ENCODE peak calls at places on chromosome 20, in nine cellular contexts. D, Y, J, K, I, W, P, B and S are unnamed samples.

GRCh38 chr20:46721476-46721875 is 12.0 kb downstream of the SLC2A10 start:
- DNase-seq in Y (no peak), D (no peak), P (no peak), B (no peak), J (no peak), W (no peak), K (no peak), I (no peak), S (no peak)

GRCh38 chr20:44570369-44570768 is 12.0 kb upstream of the PKIG start:
- DNase-seq in P (no peak), D (no peak), K (no peak), J (no peak), B (no peak), W (no peak), Y (no peak), I (no peak), S (no peak)

GRCh38 chr20:32599783-32600340 is 14.7 kb upstream of the NOL4L start:
- DNase-seq in P (no peak), W (no peak), J (no peak), B (no peak), Y (peak; percentile 10), D (no peak), I (no peak), K (no peak), S (no peak)

GRCh38 chr20:23049201-23049932 is at the start of gene THBD:
- DNase-seq in D (peak; percentile 88), W (no peak), J (no peak), P (peak; percentile 92), Y (peak; percentile 52), K (no peak), I (no peak), B (no peak), S (peak; percentile 52)

GRCh38 chr20:33732166-33732970 is 572 bp downstream of the ZNF341 start:
- DNase-seq in B (no peak), W (peak; percentile 57), P (peak; percentile 85), D (no peak), K (peak; percentile 93), J (peak; percentile 85), I (peak; percentile 81), Y (peak; percentile 82), S (peak; percentile 82)

GRCh38 chr20:9051508-9051907 is 17.4 kb upstream of the PLCB4 start:
- DNase-seq in K (no peak), P (peak; percentile 91), J (no peak), Y (peak; percentile 97), W (peak; percentile 86), D (no peak), I (no peak), B (no peak), S (peak; percentile 97)

GRCh38 chr20:57514273-57514751 is 10.6 kb downstream of the CTCFL start:
- DNase-seq in B (peak; percentile 19), W (peak; percentile 58), D (peak; percentile 73), Y (peak; percentile 70), K (no peak), I (no peak), P (peak; percentile 88), J (peak; percentile 51), S (peak; percentile 52)

GRCh38 chr20:57991211-57991841 is 237.1 kb downstream of the ANKRD60 start:
- DNase-seq in P (peak; percentile 99), W (no peak), K (no peak), I (no peak), B (no peak), J (no peak), D (no peak), Y (no peak), S (peak; percentile 84)

GRCh38 chr20:57251344-57251743 is 15.1 kb downstream of the BMP7 start:
- DNase-seq in B (no peak), K (no peak), D (no peak), W (no peak), Y (no peak), J (no peak), P (no peak), I (no peak), S (no peak)

GRCh38 chr20:63162206-63162770 is 53.6 kb downstream of the YTHDF1 start:
- DNase-seq in D (no peak), K (no peak), W (no peak), Y (no peak), P (no peak), J (no peak), I (no peak), B (no peak), S (no peak)

GRCh38 chr20:25083773-25084615 is 2.1 kb upstream of the VSX1 start:
- DNase-seq in W (no peak), B (peak; percentile 49), D (no peak), P (no peak), Y (no peak), J (no peak), I (no peak), K (no peak), S (no peak)

GRCh38 chr20:44057698-44058675 is 129.0 kb downstream of the JPH2 start:
- DNase-seq in D (peak; percentile 26), K (no peak), P (no peak), I (no peak), J (no peak), Y (peak; percentile 21), B (no peak), W (no peak), S (peak; percentile 84)

GRCh38 chr20:44513871-44514270 is 8.0 kb downstream of the SERINC3 start:
- DNase-seq in B (no peak), J (no peak), P (no peak), Y (no peak), K (no peak), I (no peak), W (no peak), D (no peak), S (no peak)

GRCh38 chr20:22473293-22473692 is 111.1 kb downstream of the FOXA2 start:
- DNase-seq in P (no peak), Y (no peak), W (no peak), D (no peak), I (no peak), B (no peak), K (no peak), J (no peak), S (no peak)

GRCh38 chr20:22583773-22584629 is at the start of gene FOXA2:
- DNase-seq in P (peak; percentile 62), Y (no peak), I (no peak), W (no peak), B (no peak), K (peak; percentile 84), J (no peak), D (no peak), S (no peak)

GRCh38 chr20:4082406-4083102 is 67.2 kb upstream of the RNF24 start:
- DNase-seq in W (no peak), I (peak; percentile 25), P (no peak), B (peak; percentile 49), J (no peak), K (no peak), D (no peak), Y (peak; percentile 70), S (peak; percentile 86)

GRCh38 chr20:58692579-58693225 is at the start of gene NPEPL1:
- DNase-seq in J (no peak), I (peak; percentile 67), B (peak; percentile 62), K (no peak), D (no peak), W (peak; percentile 28), Y (peak; percentile 78), P (peak; percentile 95), S (peak; percentile 74)

GRCh38 chr20:63386491-63386890 is 25.3 kb upstream of the CHRNA4 start:
- DNase-seq in Y (no peak), K (no peak), B (no peak), I (no peak), D (no peak), W (no peak), P (no peak), J (no peak), S (no peak)

GRCh38 chr20:15600565-15600964 is 972.7 kb downstream of the KIF16B start:
- DNase-seq in J (no peak), B (no peak), P (no peak), K (no peak), D (no peak), W (no peak), Y (no peak), I (no peak), S (no peak)

GRCh38 chr20:52279667-52280180 is 88.1 kb upstream of the ZFP64 start:
- DNase-seq in J (no peak), I (no peak), K (no peak), W (no peak), B (no peak), Y (peak; percentile 26), D (no peak), P (no peak), S (peak; percentile 36)

GRCh38 chr20:47205577-47206123 is 150.8 kb downstream of the ZMYND8 start:
- DNase-seq in P (peak; percentile 71), D (no peak), W (peak; percentile 77), K (peak; percentile 14), B (peak; percentile 52), Y (peak; percentile 80), I (peak; percentile 65), J (peak; percentile 60), S (peak; percentile 78)

GRCh38 chr20:61360940-61361339 is 108.9 kb downstream of the CDH4 start:
- DNase-seq in D (no peak), Y (no peak), I (no peak), B (no peak), W (no peak), J (no peak), P (no peak), K (no peak), S (no peak)

GRCh38 chr20:42531675-42531985 is 658.1 kb downstream of the PTPRT start:
- DNase-seq in W (no peak), J (no peak), B (no peak), K (no peak), D (no peak), I (no peak), P (no peak), Y (no peak), S (no peak)

GRCh38 chr20:4560667-4561066 is 161.0 kb upstream of the PRND start:
- DNase-seq in W (no peak), D (no peak), Y (peak; percentile 55), K (no peak), I (no peak), B (no peak), J (no peak), P (no peak), S (peak; percentile 30)

GRCh38 chr20:53826597-53827291 is 233.1 kb upstream of the ZNF217 start:
- DNase-seq in I (no peak), J (no peak), P (no peak), W (no peak), Y (peak; percentile 32), D (no peak), B (no peak), K (no peak), S (peak; percentile 26)

GRCh38 chr20:53879048-53879684 is 191.2 kb downstream of the BCAS1 start:
- DNase-seq in D (no peak), J (no peak), K (no peak), W (no peak), I (no peak), P (no peak), B (no peak), Y (no peak), S (no peak)

GRCh38 chr20:18138639-18139583 is 1.2 kb downstream of the KAT14 start:
- DNase-seq in B (no peak), P (no peak), I (no peak), Y (peak; percentile 2), J (no peak), K (peak; percentile 13), D (no peak), W (no peak), S (no peak)

GRCh38 chr20:44033873-44034272 is 119.2 kb downstream of the TOX2 start:
- DNase-seq in P (no peak), B (no peak), W (no peak), I (no peak), J (no peak), D (no peak), K (no peak), Y (no peak), S (no peak)

GRCh38 chr20:21074605-21075336 is 31.4 kb downstream of the LINC00237 start:
- DNase-seq in K (no peak), P (peak; percentile 48), B (no peak), D (no peak), I (no peak), J (no peak), Y (no peak), W (peak; percentile 28), S (peak; percentile 28)

GRCh38 chr20:35821807-35822242 is 50.0 kb downstream of the PHF20 start:
- DNase-seq in Y (peak; percentile 87), I (no peak), B (no peak), J (no peak), D (no peak), W (no peak), P (peak; percentile 70), K (no peak), S (peak; percentile 52)

GRCh38 chr20:62186887-62187866 is 4.3 kb downstream of the MTG2 start:
- DNase-seq in J (no peak), Y (peak; percentile 16), D (no peak), P (peak; percentile 86), I (no peak), B (no peak), K (no peak), W (no peak), S (peak; percentile 42)